ENCODE peak calls at places on chromosomes 16 and 17, in nine cellular contexts. One of them, this sample, is unnamed.
A peak's percentile ranks its signal among the peaks of the same experiment; 100 is the strongest.

GRCh38 chr16:30896890-30897730 is 696 bp downstream of the CTF1 start:
- DNase-seq in immature natural killer cell: peak; percentile 57
- DNase-seq in iPS-NIHi11: peak; percentile 85
- DNase-seq in stimulated activated CD8-positive, alpha-beta memory T cell treated with anti-CD3 and anti-CD28 coated beads, Interleukin-15, amount 100 ng/mL, for 24 hours: peak; percentile 66
- DNase-seq in Jurkat, Clone E6-1: peak; percentile 74
- DNase-seq in NCI-H2171 treated with DMSO at 0.1 percent for 48 hours: peak; percentile 61
- DNase-seq in AG09309: peak; percentile 52
- DNase-seq in activated CD8-positive, alpha-beta memory T cell treated with anti-CD3 and anti-CD28 coated beads, Interleukin-2, amount 50 U/mL, for 48 hours: peak; percentile 91
- DNase-seq in activated naive CD4-positive, alpha-beta T cell treated with anti-CD3 and anti-CD28 coated beads, Interleukin-2, amount 10 ng/mL, durations not matched to agents 7 days and 5 days: peak; percentile 85
- DNase-seq in this sample: peak; percentile 92

GRCh38 chr16:8110572-8111514 is 479.5 kb downstream of the TMEM114 start:
- DNase-seq in iPS-NIHi11: no peak
- DNase-seq in activated naive CD4-positive, alpha-beta T cell treated with anti-CD3 and anti-CD28 coated beads, Interleukin-2, amount 10 ng/mL, durations not matched to agents 7 days and 5 days: no peak
- DNase-seq in immature natural killer cell: no peak
- DNase-seq in activated CD8-positive, alpha-beta memory T cell treated with anti-CD3 and anti-CD28 coated beads, Interleukin-2, amount 50 U/mL, for 48 hours: no peak
- DNase-seq in stimulated activated CD8-positive, alpha-beta memory T cell treated with anti-CD3 and anti-CD28 coated beads, Interleukin-15, amount 100 ng/mL, for 24 hours: no peak
- DNase-seq in NCI-H2171 treated with DMSO at 0.1 percent for 48 hours: no peak
- DNase-seq in AG09309: no peak
- DNase-seq in Jurkat, Clone E6-1: no peak
- DNase-seq in this sample: no peak

GRCh38 chr17:47694018-47694817 is at the start of gene TBKBP1:
- DNase-seq in activated CD8-positive, alpha-beta memory T cell treated with anti-CD3 and anti-CD28 coated beads, Interleukin-2, amount 50 U/mL, for 48 hours: peak; percentile 82
- DNase-seq in activated naive CD4-positive, alpha-beta T cell treated with anti-CD3 and anti-CD28 coated beads, Interleukin-2, amount 10 ng/mL, durations not matched to agents 7 days and 5 days: peak; percentile 70
- DNase-seq in NCI-H2171 treated with DMSO at 0.1 percent for 48 hours: peak; percentile 53
- DNase-seq in AG09309: no peak
- DNase-seq in iPS-NIHi11: peak; percentile 86
- DNase-seq in immature natural killer cell: peak; percentile 60
- DNase-seq in Jurkat, Clone E6-1: no peak
- DNase-seq in stimulated activated CD8-positive, alpha-beta memory T cell treated with anti-CD3 and anti-CD28 coated beads, Interleukin-15, amount 100 ng/mL, for 24 hours: no peak
- DNase-seq in this sample: no peak

GRCh38 chr17:82952019-82952418 is 112.2 kb upstream of the ZNF750 start:
- DNase-seq in immature natural killer cell: no peak
- DNase-seq in Jurkat, Clone E6-1: no peak
- DNase-seq in iPS-NIHi11: no peak
- DNase-seq in activated naive CD4-positive, alpha-beta T cell treated with anti-CD3 and anti-CD28 coated beads, Interleukin-2, amount 10 ng/mL, durations not matched to agents 7 days and 5 days: no peak
- DNase-seq in activated CD8-positive, alpha-beta memory T cell treated with anti-CD3 and anti-CD28 coated beads, Interleukin-2, amount 50 U/mL, for 48 hours: no peak
- DNase-seq in AG09309: no peak
- DNase-seq in NCI-H2171 treated with DMSO at 0.1 percent for 48 hours: no peak
- DNase-seq in stimulated activated CD8-positive, alpha-beta memory T cell treated with anti-CD3 and anti-CD28 coated beads, Interleukin-15, amount 100 ng/mL, for 24 hours: no peak
- DNase-seq in this sample: no peak

GRCh38 chr16:10558746-10559641 is 21.4 kb downstream of the EMP2 start:
- DNase-seq in stimulated activated CD8-positive, alpha-beta memory T cell treated with anti-CD3 and anti-CD28 coated beads, Interleukin-15, amount 100 ng/mL, for 24 hours: no peak
- DNase-seq in activated CD8-positive, alpha-beta memory T cell treated with anti-CD3 and anti-CD28 coated beads, Interleukin-2, amount 50 U/mL, for 48 hours: no peak
- DNase-seq in activated naive CD4-positive, alpha-beta T cell treated with anti-CD3 and anti-CD28 coated beads, Interleukin-2, amount 10 ng/mL, durations not matched to agents 7 days and 5 days: no peak
- DNase-seq in immature natural killer cell: no peak
- DNase-seq in Jurkat, Clone E6-1: no peak
- DNase-seq in iPS-NIHi11: peak; percentile 63
- DNase-seq in NCI-H2171 treated with DMSO at 0.1 percent for 48 hours: no peak
- DNase-seq in AG09309: no peak
- DNase-seq in this sample: peak; percentile 69

GRCh38 chr16:59192551-59193199 is 458.6 kb upstream of the GOT2 start:
- DNase-seq in iPS-NIHi11: peak; percentile 43
- DNase-seq in AG09309: no peak
- DNase-seq in NCI-H2171 treated with DMSO at 0.1 percent for 48 hours: no peak
- DNase-seq in immature natural killer cell: no peak
- DNase-seq in stimulated activated CD8-positive, alpha-beta memory T cell treated with anti-CD3 and anti-CD28 coated beads, Interleukin-15, amount 100 ng/mL, for 24 hours: no peak
- DNase-seq in Jurkat, Clone E6-1: peak; percentile 44
- DNase-seq in activated naive CD4-positive, alpha-beta T cell treated with anti-CD3 and anti-CD28 coated beads, Interleukin-2, amount 10 ng/mL, durations not matched to agents 7 days and 5 days: peak; percentile 59
- DNase-seq in activated CD8-positive, alpha-beta memory T cell treated with anti-CD3 and anti-CD28 coated beads, Interleukin-2, amount 50 U/mL, for 48 hours: no peak
- DNase-seq in this sample: no peak

GRCh38 chr17:80681215-80681614 is 136.6 kb downstream of the RPTOR start:
- DNase-seq in stimulated activated CD8-positive, alpha-beta memory T cell treated with anti-CD3 and anti-CD28 coated beads, Interleukin-15, amount 100 ng/mL, for 24 hours: no peak
- DNase-seq in activated naive CD4-positive, alpha-beta T cell treated with anti-CD3 and anti-CD28 coated beads, Interleukin-2, amount 10 ng/mL, durations not matched to agents 7 days and 5 days: no peak
- DNase-seq in NCI-H2171 treated with DMSO at 0.1 percent for 48 hours: no peak
- DNase-seq in AG09309: no peak
- DNase-seq in iPS-NIHi11: no peak
- DNase-seq in activated CD8-positive, alpha-beta memory T cell treated with anti-CD3 and anti-CD28 coated beads, Interleukin-2, amount 50 U/mL, for 48 hours: no peak
- DNase-seq in Jurkat, Clone E6-1: no peak
- DNase-seq in immature natural killer cell: no peak
- DNase-seq in this sample: no peak

GRCh38 chr17:31699281-31699680 is 159.8 kb downstream of the COPRS start:
- DNase-seq in stimulated activated CD8-positive, alpha-beta memory T cell treated with anti-CD3 and anti-CD28 coated beads, Interleukin-15, amount 100 ng/mL, for 24 hours: no peak
- DNase-seq in immature natural killer cell: no peak
- DNase-seq in iPS-NIHi11: no peak
- DNase-seq in Jurkat, Clone E6-1: no peak
- DNase-seq in NCI-H2171 treated with DMSO at 0.1 percent for 48 hours: no peak
- DNase-seq in activated CD8-positive, alpha-beta memory T cell treated with anti-CD3 and anti-CD28 coated beads, Interleukin-2, amount 50 U/mL, for 48 hours: no peak
- DNase-seq in activated naive CD4-positive, alpha-beta T cell treated with anti-CD3 and anti-CD28 coated beads, Interleukin-2, amount 10 ng/mL, durations not matched to agents 7 days and 5 days: no peak
- DNase-seq in AG09309: no peak
- DNase-seq in this sample: no peak

GRCh38 chr17:37816951-37817350 is 72.1 kb upstream of the HNF1B start:
- DNase-seq in stimulated activated CD8-positive, alpha-beta memory T cell treated with anti-CD3 and anti-CD28 coated beads, Interleukin-15, amount 100 ng/mL, for 24 hours: no peak
- DNase-seq in activated naive CD4-positive, alpha-beta T cell treated with anti-CD3 and anti-CD28 coated beads, Interleukin-2, amount 10 ng/mL, durations not matched to agents 7 days and 5 days: no peak
- DNase-seq in immature natural killer cell: no peak
- DNase-seq in NCI-H2171 treated with DMSO at 0.1 percent for 48 hours: no peak
- DNase-seq in Jurkat, Clone E6-1: no peak
- DNase-seq in AG09309: no peak
- DNase-seq in iPS-NIHi11: no peak
- DNase-seq in activated CD8-positive, alpha-beta memory T cell treated with anti-CD3 and anti-CD28 coated beads, Interleukin-2, amount 50 U/mL, for 48 hours: no peak
- DNase-seq in this sample: no peak

This sample was measured in midbrain.